ENCODE peak calls at places on chromosomes 7 and 10, in eight cellular contexts. One of them, this sample, is unnamed.

GRCh38 chr10:124350806-124351205 is 67.9 kb downstream of the OAT start:
- DNase-seq in psoas muscle: no peak
- DNase-seq in SK-N-SH: no peak
- DNase-seq in heart right ventricle: no peak
- DNase-seq in hepatocyte: no peak
- DNase-seq in CD4-positive, alpha-beta T cell: no peak
- DNase-seq in ovary: no peak
- DNase-seq in RWPE2: no peak
- DNase-seq in this sample: no peak

GRCh38 chr10:100828744-100829102 is 83.3 kb downstream of the PAX2 start:
- DNase-seq in psoas muscle: no peak
- DNase-seq in SK-N-SH: peak; percentile 82
- DNase-seq in heart right ventricle: no peak
- DNase-seq in hepatocyte: peak; percentile 49
- DNase-seq in CD4-positive, alpha-beta T cell: peak; percentile 26
- DNase-seq in ovary: no peak
- DNase-seq in RWPE2: no peak
- DNase-seq in this sample: no peak

GRCh38 chr10:119734396-119735332 is 8.8 kb downstream of the INPP5F start:
- DNase-seq in psoas muscle: no peak
- DNase-seq in SK-N-SH: no peak
- DNase-seq in heart right ventricle: no peak
- DNase-seq in hepatocyte: no peak
- DNase-seq in CD4-positive, alpha-beta T cell: no peak
- DNase-seq in ovary: no peak
- DNase-seq in RWPE2: no peak
- DNase-seq in this sample: no peak

GRCh38 chr10:61000769-61001730 is 57.1 kb upstream of the RHOBTB1 start:
- DNase-seq in psoas muscle: no peak
- DNase-seq in SK-N-SH: peak; percentile 92
- DNase-seq in heart right ventricle: no peak
- DNase-seq in hepatocyte: peak; percentile 65
- DNase-seq in CD4-positive, alpha-beta T cell: no peak
- DNase-seq in ovary: peak; percentile 16
- DNase-seq in RWPE2: no peak
- DNase-seq in this sample: no peak

GRCh38 chr10:73730153-73730906 is 13.8 kb upstream of the SEC24C start:
- DNase-seq in psoas muscle: peak; percentile 94
- DNase-seq in SK-N-SH: peak; percentile 83
- DNase-seq in heart right ventricle: peak; percentile 88
- DNase-seq in hepatocyte: peak; percentile 89
- DNase-seq in CD4-positive, alpha-beta T cell: peak; percentile 86
- DNase-seq in ovary: peak; percentile 91
- DNase-seq in RWPE2: peak; percentile 83
- DNase-seq in this sample: peak; percentile 86

GRCh38 chr10:103715430-103715829 is 139.9 kb downstream of the SH3PXD2A start:
- DNase-seq in psoas muscle: peak; percentile 19
- DNase-seq in SK-N-SH: no peak
- DNase-seq in heart right ventricle: no peak
- DNase-seq in hepatocyte: no peak
- DNase-seq in CD4-positive, alpha-beta T cell: no peak
- DNase-seq in ovary: no peak
- DNase-seq in RWPE2: no peak
- DNase-seq in this sample: no peak

GRCh38 chr7:142425281-142425680 is 167.4 kb upstream of the PRSS58 start:
- DNase-seq in psoas muscle: no peak
- DNase-seq in SK-N-SH: no peak
- DNase-seq in heart right ventricle: no peak
- DNase-seq in hepatocyte: no peak
- DNase-seq in CD4-positive, alpha-beta T cell: no peak
- DNase-seq in ovary: no peak
- DNase-seq in RWPE2: no peak
- DNase-seq in this sample: no peak

GRCh38 chr7:78768859-78769258 is 684.6 kb downstream of the MAGI2 start:
- DNase-seq in psoas muscle: no peak
- DNase-seq in SK-N-SH: peak; percentile 16
- DNase-seq in heart right ventricle: no peak
- DNase-seq in hepatocyte: peak; percentile 6
- DNase-seq in CD4-positive, alpha-beta T cell: no peak
- DNase-seq in ovary: no peak
- DNase-seq in RWPE2: no peak
- DNase-seq in this sample: no peak

GRCh38 chr10:78909268-78909667 is 159.5 kb upstream of the ZMIZ1 start:
- DNase-seq in psoas muscle: no peak
- DNase-seq in SK-N-SH: peak; percentile 58
- DNase-seq in heart right ventricle: no peak
- DNase-seq in hepatocyte: no peak
- DNase-seq in CD4-positive, alpha-beta T cell: no peak
- DNase-seq in ovary: no peak
- DNase-seq in RWPE2: peak; percentile 9
- DNase-seq in this sample: no peak

DNA sequence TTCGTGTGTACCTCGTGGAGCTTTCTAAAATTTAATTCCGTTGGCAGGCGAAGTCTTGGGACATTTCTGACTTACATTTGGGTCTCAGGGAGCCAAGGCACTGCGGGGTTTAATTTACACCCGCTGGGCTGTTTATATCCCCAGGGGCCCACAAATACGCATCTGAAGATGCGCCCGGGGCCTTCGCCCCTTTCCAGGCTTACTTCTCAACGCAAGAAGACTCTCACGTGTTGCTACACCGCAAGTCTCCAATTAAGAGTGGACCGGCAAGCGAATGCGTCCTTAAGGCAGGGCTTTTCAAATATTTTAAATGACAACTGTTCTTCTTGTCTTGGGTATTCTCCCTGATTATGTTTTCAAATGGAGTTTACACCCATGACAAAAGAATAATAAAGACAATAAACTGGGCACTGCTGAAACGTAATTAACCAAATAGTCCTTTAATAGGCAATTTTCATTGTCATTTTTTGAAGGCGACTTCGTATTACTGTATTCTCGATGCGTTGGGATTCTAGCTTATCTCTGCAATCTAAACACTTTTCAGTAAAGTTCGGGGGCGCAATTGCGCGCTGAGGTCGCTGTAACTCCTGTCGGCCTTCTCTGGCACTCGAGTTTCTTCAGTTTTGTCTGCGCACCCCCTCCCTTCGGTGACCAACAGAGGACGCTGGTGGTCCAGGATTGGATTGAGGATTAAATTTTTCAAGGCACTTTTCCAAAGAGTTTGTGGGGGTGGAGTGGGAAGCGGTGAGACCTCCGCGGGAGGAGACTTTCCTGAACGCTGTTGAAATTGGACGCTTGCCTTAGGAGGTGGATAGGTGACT is 837 bp upstream of the IGFBP3 start:
- DNase-seq in psoas muscle: peak; percentile 65
- DNase-seq in SK-N-SH: peak; percentile 73
- DNase-seq in heart right ventricle: peak; percentile 78
- DNase-seq in hepatocyte: peak; percentile 78
- DNase-seq in CD4-positive, alpha-beta T cell: no peak
- DNase-seq in ovary: peak; percentile 83
- DNase-seq in RWPE2: no peak
- DNase-seq in this sample: no peak
- H3K27me3 ChIP-seq in psoas muscle: no peaks in the 10 kb centered on the region
- H3K27me3 ChIP-seq in SK-N-SH: no peaks in the 10 kb centered on the region
- H3K27me3 ChIP-seq in heart right ventricle: peaks cover 10% of the 10 kb centered on the region
- H3K27me3 ChIP-seq in hepatocyte: peaks cover 26% of the 10 kb centered on the region
- H3K27me3 ChIP-seq in CD4-positive, alpha-beta T cell: peaks cover 61% of the 10 kb centered on the region
- H3K27me3 ChIP-seq in ovary: no peaks in the 10 kb centered on the region
- H3K27me3 ChIP-seq in RWPE2: peaks cover 49% of the 10 kb centered on the region
- H3K27me3 ChIP-seq in this sample: peaks cover 45% of the 10 kb centered on the region

DNA sequence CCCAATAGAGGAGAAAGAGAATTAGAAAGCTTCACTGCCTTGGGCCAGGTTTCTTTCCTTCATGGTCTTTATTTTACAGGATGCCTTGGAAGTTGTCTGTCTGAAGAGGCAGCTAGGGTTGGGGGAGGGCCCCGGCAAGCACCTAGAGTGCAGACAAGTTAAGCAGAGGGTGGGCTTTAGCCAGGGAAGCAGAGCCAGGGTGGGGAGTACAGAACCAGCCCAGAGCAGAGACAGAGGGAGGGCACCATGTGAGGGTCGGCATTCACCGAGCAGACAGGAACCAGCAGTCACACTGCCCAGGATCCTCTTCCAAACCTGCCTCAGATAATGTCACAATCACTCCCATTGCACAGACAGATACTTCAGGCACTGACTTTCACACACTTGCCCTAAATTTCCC is 75.9 kb downstream of the ADARB2 start:
- DNase-seq in psoas muscle: no peak
- DNase-seq in SK-N-SH: no peak
- DNase-seq in heart right ventricle: no peak
- DNase-seq in hepatocyte: no peak
- DNase-seq in CD4-positive, alpha-beta T cell: no peak
- DNase-seq in ovary: no peak
- DNase-seq in RWPE2: no peak
- DNase-seq in this sample: no peak
- H3K9me3 ChIP-seq in psoas muscle: no peaks in the 10 kb centered on the region
- H3K9me3 ChIP-seq in SK-N-SH: no peaks in the 10 kb centered on the region
- H3K9me3 ChIP-seq in heart right ventricle: no peaks in the 10 kb centered on the region
- H3K9me3 ChIP-seq in hepatocyte: no peaks in the 10 kb centered on the region
- H3K9me3 ChIP-seq in CD4-positive, alpha-beta T cell: no peaks in the 10 kb centered on the region
- H3K9me3 ChIP-seq in ovary: no peaks in the 10 kb centered on the region
- H3K9me3 ChIP-seq in RWPE2: no peaks in the 10 kb centered on the region
- H3K9me3 ChIP-seq in this sample: no peaks in the 10 kb centered on the region

DNA sequence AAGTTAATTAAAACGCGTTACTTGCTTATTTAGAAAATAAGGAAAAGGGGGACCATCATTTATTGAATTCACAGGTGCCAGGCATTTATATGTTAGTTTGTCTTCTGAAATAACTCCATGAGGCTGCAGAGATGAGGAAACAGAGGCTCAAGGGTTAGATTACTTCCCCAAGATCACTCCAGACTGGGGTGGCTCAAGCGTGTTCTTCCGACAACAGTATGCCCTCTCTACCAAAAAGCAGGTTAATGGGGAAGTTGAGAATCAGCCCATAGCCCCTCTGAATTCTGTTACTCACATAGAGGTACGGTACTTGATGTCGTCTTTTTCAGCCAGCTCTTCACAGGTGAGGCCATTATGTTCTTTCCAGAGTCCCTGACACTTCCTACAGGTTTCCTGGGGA is 129.3 kb downstream of the RNF216 start:
- DNase-seq in psoas muscle: no peak
- DNase-seq in SK-N-SH: no peak
- DNase-seq in heart right ventricle: no peak
- DNase-seq in hepatocyte: no peak
- DNase-seq in CD4-positive, alpha-beta T cell: no peak
- DNase-seq in ovary: no peak
- DNase-seq in RWPE2: no peak
- DNase-seq in this sample: no peak
- H3K27ac ChIP-seq in psoas muscle: no peak overlapping the region
- H3K27ac ChIP-seq in SK-N-SH: no peak overlapping the region
- H3K27ac ChIP-seq in heart right ventricle: no peak overlapping the region
- H3K27ac ChIP-seq in hepatocyte: no peak overlapping the region
- H3K27ac ChIP-seq in CD4-positive, alpha-beta T cell: no peak overlapping the region
- H3K27ac ChIP-seq in ovary: no peak overlapping the region
- H3K27ac ChIP-seq in RWPE2: no peak overlapping the region
- H3K27ac ChIP-seq in this sample: no peak overlapping the region

DNA sequence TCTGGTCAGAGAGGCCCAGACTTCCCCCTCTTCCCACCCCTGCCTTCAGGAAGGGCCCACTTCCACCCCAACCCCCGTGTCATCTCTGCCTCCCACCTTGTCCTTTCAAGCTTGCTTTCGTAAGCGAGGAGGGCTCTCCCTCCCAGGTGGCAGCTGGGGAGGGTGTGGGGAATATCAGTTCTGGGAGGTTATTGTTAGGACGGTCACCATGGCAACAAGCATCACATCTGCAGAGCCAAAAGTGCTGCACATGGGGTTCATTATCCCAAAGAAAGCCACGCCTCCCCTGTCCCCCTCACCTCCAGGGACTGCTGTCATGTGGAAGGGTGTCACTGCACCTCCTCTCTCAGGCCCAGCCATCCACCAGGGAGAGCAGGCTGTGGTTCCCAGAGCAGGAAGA is 2.6 kb upstream of the CAMK2B start:
- DNase-seq in psoas muscle: no peak
- DNase-seq in SK-N-SH: peak; percentile 46
- DNase-seq in heart right ventricle: no peak
- DNase-seq in hepatocyte: no peak
- DNase-seq in CD4-positive, alpha-beta T cell: no peak
- DNase-seq in ovary: no peak
- DNase-seq in RWPE2: no peak
- DNase-seq in this sample: no peak
- H3K27me3 ChIP-seq in psoas muscle: no peaks in the 10 kb centered on the region
- H3K27me3 ChIP-seq in SK-N-SH: peaks cover 40% of the 10 kb centered on the region
- H3K27me3 ChIP-seq in heart right ventricle: peaks cover 19% of the 10 kb centered on the region
- H3K27me3 ChIP-seq in hepatocyte: peaks cover 39% of the 10 kb centered on the region
- H3K27me3 ChIP-seq in CD4-positive, alpha-beta T cell: peaks cover 28% of the 10 kb centered on the region
- H3K27me3 ChIP-seq in ovary: no peaks in the 10 kb centered on the region
- H3K27me3 ChIP-seq in RWPE2: peaks cover 22% of the 10 kb centered on the region
- H3K27me3 ChIP-seq in this sample: no peaks in the 10 kb centered on the region

DNA sequence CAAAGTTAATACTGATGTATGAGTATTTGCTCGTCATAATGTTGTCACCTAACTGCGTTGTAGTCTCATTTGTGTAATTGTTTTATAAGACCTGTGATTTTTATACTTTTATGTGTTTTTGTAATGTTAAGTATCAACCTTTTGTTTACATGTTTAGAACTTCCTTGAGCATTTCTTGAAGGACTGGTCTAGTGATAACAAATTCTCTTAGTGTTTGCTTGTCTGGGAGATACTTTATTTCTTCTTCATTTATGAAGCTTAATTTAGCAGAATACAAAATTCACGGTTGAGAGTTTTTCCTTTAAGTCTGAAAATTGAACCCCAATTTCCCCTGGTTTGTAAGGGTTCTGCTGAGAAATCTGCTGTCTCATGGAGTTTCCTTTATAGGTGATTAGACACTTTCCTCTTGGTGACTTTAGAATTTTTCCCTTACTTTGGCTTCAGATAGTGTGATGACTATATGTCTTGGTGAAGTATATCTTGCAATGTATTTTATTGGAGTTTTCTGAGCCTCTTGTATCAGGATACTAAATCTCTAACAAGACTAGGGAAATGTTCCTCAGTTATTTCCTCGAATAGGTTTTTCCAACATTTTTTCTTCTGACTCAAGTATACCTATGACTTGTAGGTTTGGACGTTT is 154.9 kb downstream of the WDR11 start:
- DNase-seq in psoas muscle: no peak
- DNase-seq in SK-N-SH: no peak
- DNase-seq in heart right ventricle: no peak
- DNase-seq in hepatocyte: no peak
- DNase-seq in CD4-positive, alpha-beta T cell: no peak
- DNase-seq in ovary: no peak
- DNase-seq in RWPE2: no peak
- DNase-seq in this sample: no peak
- H3K9me3 ChIP-seq in psoas muscle: peaks cover 23% of the 10 kb centered on the region
- H3K9me3 ChIP-seq in SK-N-SH: peaks cover 5% of the 10 kb centered on the region
- H3K9me3 ChIP-seq in heart right ventricle: peaks cover 22% of the 10 kb centered on the region
- H3K9me3 ChIP-seq in hepatocyte: peaks cover 20% of the 10 kb centered on the region
- H3K9me3 ChIP-seq in CD4-positive, alpha-beta T cell: peaks cover 27% of the 10 kb centered on the region
- H3K9me3 ChIP-seq in ovary: no peaks in the 10 kb centered on the region
- H3K9me3 ChIP-seq in RWPE2: peaks cover 10% of the 10 kb centered on the region
- H3K9me3 ChIP-seq in this sample: no peaks in the 10 kb centered on the region

GRCh38 chr7:103540986-103541385 is 95.0 kb upstream of the SLC26A5 start:
- DNase-seq in psoas muscle: peak; percentile 51
- DNase-seq in SK-N-SH: peak; percentile 57
- DNase-seq in heart right ventricle: peak; percentile 83
- DNase-seq in hepatocyte: no peak
- DNase-seq in CD4-positive, alpha-beta T cell: no peak
- DNase-seq in ovary: no peak
- DNase-seq in RWPE2: no peak
- DNase-seq in this sample: no peak
- H3K27ac ChIP-seq in psoas muscle: no peak overlapping the region
- H3K27ac ChIP-seq in SK-N-SH: no peak overlapping the region
- H3K27ac ChIP-seq in heart right ventricle: no peak overlapping the region
- H3K27ac ChIP-seq in hepatocyte: no peak overlapping the region
- H3K27ac ChIP-seq in CD4-positive, alpha-beta T cell: no peak overlapping the region
- H3K27ac ChIP-seq in ovary: no peak overlapping the region
- H3K27ac ChIP-seq in RWPE2: no peak overlapping the region
- H3K27ac ChIP-seq in this sample: no peak overlapping the region

This sample was measured in gastrocnemius medialis.